ENCODE peak calls at places on chromosomes 3 and 15, in six cellular contexts. A is AG04450, X is nephron progenitor cell, C is gastrocnemius medialis, R is AG09319, G is Caco-2. D is an unnamed sample.

GRCh38 chr3:72768976-72769375 is 79.3 kb downstream of the SHQ1 start:
- DNase-seq in R (no peak), C (no peak), A (no peak), X (no peak), G (no peak), D (no peak)

GRCh38 chr3:109081746-109082510 is 36.0 kb downstream of the MORC1 start:
- DNase-seq in A (peak), C (no peak), X (peak), G (peak), R (no peak), D (peak)

GRCh38 chr15:45391746-45392711 is 13.7 kb upstream of the GATM start:
- DNase-seq in C (no peak), A (no peak), R (no peak), X (no peak), G (no peak), D (peak)

GRCh38 chr3:58260261-58260731 is 22.7 kb downstream of the ABHD6 start:
- DNase-seq in X (no peak), A (no peak), R (no peak), C (no peak), G (no peak), D (no peak)

GRCh38 chr3:186683996-186684395 is 18.2 kb downstream of the HRG start:
- DNase-seq in C (no peak), G (no peak), R (no peak), X (no peak), A (no peak), D (no peak)

GRCh38 chr15:67792250-67792942 is 32.9 kb upstream of the SKOR1 start:
- DNase-seq in X (no peak), R (no peak), G (no peak), C (no peak), A (no peak), D (no peak)

GRCh38 chr15:90808517-90808939 is 59.9 kb upstream of the FURIN start:
- DNase-seq in G (no peak), X (no peak), A (no peak), R (no peak), C (no peak), D (no peak)

GRCh38 chr3:36282774-36283173 is 97.5 kb upstream of the STAC start:
- DNase-seq in A (no peak), C (no peak), X (no peak), R (no peak), G (no peak), D (no peak)

GRCh38 chr15:88238618-88239430 is 17.7 kb downstream of the NTRK3 start:
- DNase-seq in R (peak), C (no peak), X (no peak), G (no peak), A (no peak), D (no peak)

GRCh38 chr3:41508063-41508696 is 308.9 kb downstream of the CTNNB1 start:
- DNase-seq in C (no peak), G (no peak), X (no peak), R (no peak), A (no peak), D (no peak)
- TF ChIP-seq CTCF in C (no peak), G (no peak), X (no peak), R (no peak), A (no peak), D (no peak)

GRCh38 chr3:176766862-176767261 is 430.4 kb downstream of the TBL1XR1 start:
- DNase-seq in R (no peak), X (no peak), C (no peak), G (no peak), A (no peak), D (no peak)
- TF ChIP-seq CTCF in R (no peak), X (no peak), C (no peak), G (no peak), A (no peak), D (no peak)

GRCh38 chr15:62736756-62737155 is 305.8 kb upstream of the TPM1 start:
- DNase-seq in X (no peak), A (no peak), G (no peak), C (no peak), R (no peak), D (no peak)

GRCh38 chr15:62732078-62732477 is 310.5 kb upstream of the TPM1 start:
- DNase-seq in R (no peak), C (no peak), A (no peak), G (no peak), X (no peak), D (no peak)

GRCh38 chr15:62737551-62737950 is 305.0 kb upstream of the TPM1 start:
- DNase-seq in A (no peak), R (no peak), G (no peak), X (no peak), C (no peak), D (no peak)

GRCh38 chr15:62730825-62731224 is 311.7 kb upstream of the TPM1 start:
- DNase-seq in G (no peak), R (no peak), A (no peak), X (no peak), C (no peak), D (no peak)

DNA sequence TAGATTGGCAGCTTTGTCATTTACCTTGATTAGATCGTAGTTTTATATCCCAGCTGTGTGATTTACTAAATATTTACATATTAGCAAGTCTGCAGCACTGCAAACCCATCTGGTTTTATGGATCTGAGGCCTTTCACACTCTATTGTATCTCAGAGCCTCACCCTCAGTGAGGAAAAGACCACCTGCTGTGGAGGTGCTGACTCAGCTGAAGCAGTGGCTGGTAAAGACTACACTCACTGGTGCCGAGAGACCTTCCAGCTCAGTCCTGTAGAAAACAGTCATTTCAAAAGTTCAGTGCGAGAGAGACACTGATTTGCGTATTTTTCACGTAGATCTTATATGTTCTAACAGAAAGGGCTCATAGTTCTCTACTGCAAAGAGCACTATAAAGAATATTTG is 307.8 kb upstream of the TPM1 start:
- DNase-seq in R (no peak), G (no peak), A (no peak), X (no peak), C (no peak), D (no peak)
- TF ChIP-seq CTCF in R (no peak), G (no peak), A (no peak), X (no peak), C (no peak), D (no peak)

GRCh38 chr3:138351151-138351550 is 2.8 kb downstream of the MRAS start:
- DNase-seq in R (no peak), C (no peak), G (no peak), X (no peak), A (no peak), D (no peak)

GRCh38 chr3:138347084-138347483 is 1.3 kb upstream of the MRAS start:
- DNase-seq in X (no peak), G (no peak), A (no peak), R (no peak), C (no peak), D (no peak)

GRCh38 chr3:138349926-138350665 is 1.7 kb downstream of the MRAS start:
- DNase-seq in C (no peak), R (no peak), X (peak), G (no peak), A (no peak), D (no peak)

GRCh38 chr3:138348950-138349739 is 766 bp downstream of the MRAS start:
- DNase-seq in C (no peak), R (no peak), X (peak), G (peak), A (no peak), D (no peak)

GRCh38 chr3:138348107-138348949 is at the start of gene MRAS:
- DNase-seq in A (peak), G (peak), C (peak), X (peak), R (peak), D (peak)
- TF ChIP-seq CTCF in A (peak), G (peak), C (peak), X (peak), R (peak), D (peak)

DNA sequence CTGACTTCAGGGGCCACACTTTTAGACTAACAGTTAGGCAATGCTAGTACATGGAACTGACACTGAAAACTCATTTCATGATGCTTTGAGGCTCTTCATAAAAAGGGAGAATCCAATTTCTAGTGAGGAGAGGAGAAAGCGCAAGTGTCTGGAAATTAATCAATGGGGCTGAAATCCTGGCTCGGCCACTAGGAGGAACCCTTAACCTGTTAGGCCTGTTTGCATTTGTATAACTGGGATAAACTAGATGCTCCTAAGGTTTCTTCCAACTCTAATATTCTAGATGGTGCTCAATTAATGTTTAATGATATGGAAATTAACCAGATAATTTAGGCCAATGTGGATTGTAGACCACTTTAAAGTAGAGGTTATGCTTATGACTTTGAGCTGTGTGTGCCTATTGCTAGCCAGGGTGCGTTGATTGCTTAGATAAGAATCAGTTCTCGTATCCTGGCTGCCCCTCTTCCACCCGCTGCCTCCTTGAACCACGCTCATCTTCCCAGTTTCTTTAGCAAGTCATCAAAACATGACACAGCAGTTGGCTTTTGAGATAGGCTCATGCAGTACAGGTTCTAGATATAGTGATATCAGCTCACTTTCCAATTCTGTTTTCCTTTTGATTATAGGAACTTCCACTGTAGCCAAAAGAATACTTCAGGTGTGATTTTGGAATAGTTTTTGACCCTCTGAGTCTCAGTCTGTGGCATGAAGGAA is 16.8 kb upstream of the CRBN start:
- DNase-seq in R (no peak), C (no peak), A (no peak), G (peak), X (peak), D (no peak)
- TF ChIP-seq CTCF in R (peak), C (no peak), A (peak), G (peak), X (peak), D (peak)

DNA sequence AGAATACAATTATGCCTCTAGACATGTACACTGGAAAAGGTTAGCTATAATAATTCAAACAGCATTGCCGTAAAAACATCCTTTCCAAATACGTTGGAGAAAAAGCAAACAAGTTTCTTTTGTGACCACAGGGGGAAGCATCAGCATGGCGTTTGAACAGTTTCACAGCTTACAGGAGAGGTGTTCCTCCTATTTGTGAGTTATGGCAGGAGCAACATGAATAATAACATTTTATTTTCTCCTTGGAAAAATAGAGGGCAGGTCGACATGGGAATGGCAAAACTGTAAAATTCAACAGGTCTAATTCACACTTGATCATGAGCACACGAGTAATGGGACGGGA is 39.7 kb upstream of the GADL1 start:
- DNase-seq in G (peak), X (no peak), C (no peak), A (peak), R (peak), D (peak)
- TF ChIP-seq CTCF in G (peak), X (peak), C (peak), A (peak), R (peak), D (peak)

DNA sequence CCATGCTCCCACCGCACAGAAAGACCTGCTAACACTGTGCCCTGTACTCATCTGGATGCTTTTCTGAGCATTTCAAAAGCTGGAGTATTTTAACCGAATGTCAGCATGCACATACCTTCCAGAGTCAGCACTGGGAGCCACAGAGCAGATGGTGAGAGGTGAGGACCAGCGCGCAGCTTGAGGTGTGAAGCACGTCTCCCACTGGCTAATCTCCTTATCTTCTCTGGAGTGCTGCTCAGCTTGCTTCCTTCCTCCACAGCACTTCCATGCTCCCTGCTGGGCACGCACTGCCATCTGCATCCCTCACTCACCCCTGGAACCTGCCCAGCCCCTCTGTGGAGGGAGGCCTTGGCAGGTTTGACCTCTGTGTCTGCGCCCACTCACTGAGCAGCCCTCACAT is at the start of gene GNB5:
- DNase-seq in G (no peak), R (no peak), X (no peak), A (no peak), C (no peak), D (no peak)
- TF ChIP-seq CTCF in G (no peak), R (no peak), X (no peak), A (no peak), C (no peak), D (no peak)